ENCODE peak calls at places on chromosomes 5 and 9, in six cellular contexts. E is foreskin melanocyte; P is RPMI8226; Y is cardiac muscle cell; Z is stimulated activated CD4-positive, alpha-beta T cell treated with anti-CD3 and anti-CD28 coated beads, TNF-alpha, amount 100 ng/mL, for 4 hours; X is posterior cingulate gyrus. R is an unnamed sample.

GRCh38 chr9:82456621-82457020 is 468.0 kb downstream of the SPATA31D1 start:
- DNase-seq in E (peak), P (no peak), Y (no peak), Z (no peak), X (no peak), R (no peak)

GRCh38 chr9:130732131-130732530 is 38.6 kb downstream of the EXOSC2 start:
- DNase-seq in E (no peak), P (no peak), Y (peak), Z (no peak), X (no peak), R (no peak)

GRCh38 chr9:94554439-94555331 is at the start of gene PCAT7:
- DNase-seq in E (no peak), P (peak), Y (peak), Z (no peak), X (no peak), R (no peak)

GRCh38 chr9:96348261-96348660 is 35.2 kb downstream of the SLC35D2 start:
- DNase-seq in E (no peak), P (no peak), Y (no peak), Z (no peak), X (no peak), R (no peak)

GRCh38 chr9:133088146-133088750 is 26.5 kb downstream of the CEL start:
- DNase-seq in E (no peak), P (no peak), Y (no peak), Z (no peak), X (no peak), R (no peak)

GRCh38 chr9:36116593-36116992 is 19.9 kb upstream of the GLIPR2 start:
- DNase-seq in E (no peak), P (no peak), Y (no peak), Z (no peak), X (no peak), R (no peak)

GRCh38 chr5:1692381-1692780 is 107.3 kb downstream of the MRPL36 start:
- DNase-seq in E (no peak), P (no peak), Y (no peak), Z (no peak), X (no peak), R (no peak)

GRCh38 chr5:145825751-145826180 is 9.4 kb downstream of the PRELID2 start:
- DNase-seq in E (no peak), P (peak), Y (peak), Z (no peak), X (no peak), R (peak)

GRCh38 chr9:134942421-134943119 is 24.9 kb upstream of the FCN1 start:
- DNase-seq in E (no peak), P (no peak), Y (no peak), Z (no peak), X (no peak), R (no peak)

GRCh38 chr5:158382473-158382872 is 523.5 kb upstream of the CLINT1 start:
- DNase-seq in E (peak), P (peak), Y (peak), Z (no peak), X (peak), R (peak)

GRCh38 chr9:118268046-118268445 is 563.8 kb downstream of the TLR4 start:
- DNase-seq in E (no peak), P (no peak), Y (no peak), Z (no peak), X (no peak), R (no peak)

GRCh38 chr9:91558879-91559278 is 135.2 kb upstream of the NFIL3 start:
- DNase-seq in E (no peak), P (no peak), Y (peak), Z (no peak), X (no peak), R (no peak)

GRCh38 chr9:114078781-114079156 is 669 bp upstream of the AMBP start:
- DNase-seq in E (no peak), P (no peak), Y (no peak), Z (no peak), X (no peak), R (no peak)

GRCh38 chr9:87874320-87874655 is 8.4 kb upstream of the SPATA31E1 start:
- DNase-seq in E (no peak), P (no peak), Y (no peak), Z (no peak), X (no peak), R (no peak)